ENCODE peak calls at places on chromosomes 13 and 19, in ten cellular contexts. One of them, this sample, is unnamed.

GRCh38 chr13:99085139-99085845 is 107.4 kb upstream of the DOCK9 start:
- DNase-seq in astrocyte: no peak
- DNase-seq in GM06990: peak
- DNase-seq in fibroblast of lung: no peak
- DNase-seq in K562: peak
- DNase-seq in adipocyte: no peak
- DNase-seq in psoas muscle: no peak
- DNase-seq in ovary: peak
- DNase-seq in foreskin fibroblast: peak
- DNase-seq in esophagus squamous epithelium: no peak
- DNase-seq in this sample: no peak

GRCh38 chr13:78239681-78240080 is 321.1 kb upstream of the EDNRB start:
- DNase-seq in psoas muscle: no peak
- DNase-seq in foreskin fibroblast: no peak
- DNase-seq in esophagus squamous epithelium: no peak
- DNase-seq in K562: no peak
- DNase-seq in ovary: no peak
- DNase-seq in GM06990: no peak
- DNase-seq in fibroblast of lung: peak
- DNase-seq in adipocyte: no peak
- DNase-seq in astrocyte: no peak
- DNase-seq in this sample: no peak

GRCh38 chr13:112637017-112637801 is 49.3 kb upstream of the TUBGCP3 start:
- DNase-seq in GM06990: no peak
- DNase-seq in fibroblast of lung: no peak
- DNase-seq in ovary: no peak
- DNase-seq in astrocyte: no peak
- DNase-seq in psoas muscle: no peak
- DNase-seq in foreskin fibroblast: no peak
- DNase-seq in esophagus squamous epithelium: no peak
- DNase-seq in adipocyte: no peak
- DNase-seq in K562: no peak
- DNase-seq in this sample: no peak

GRCh38 chr13:76993021-76993420 is 1.1 kb downstream of the CLN5 start:
- DNase-seq in foreskin fibroblast: peak
- DNase-seq in adipocyte: peak
- DNase-seq in K562: no peak
- DNase-seq in psoas muscle: no peak
- DNase-seq in esophagus squamous epithelium: no peak
- DNase-seq in astrocyte: peak
- DNase-seq in GM06990: no peak
- DNase-seq in fibroblast of lung: peak
- DNase-seq in ovary: no peak
- DNase-seq in this sample: no peak

GRCh38 chr13:21124853-21125252 is 51.5 kb downstream of the SKA3 start:
- DNase-seq in ovary: no peak
- DNase-seq in astrocyte: peak
- DNase-seq in esophagus squamous epithelium: no peak
- DNase-seq in K562: no peak
- DNase-seq in foreskin fibroblast: peak
- DNase-seq in GM06990: no peak
- DNase-seq in fibroblast of lung: peak
- DNase-seq in psoas muscle: no peak
- DNase-seq in adipocyte: no peak
- DNase-seq in this sample: peak

GRCh38 chr19:18153555-18154134 is 682 bp downstream of the PIK3R2 start:
- DNase-seq in psoas muscle: peak
- DNase-seq in foreskin fibroblast: peak
- DNase-seq in esophagus squamous epithelium: no peak
- DNase-seq in adipocyte: peak
- DNase-seq in GM06990: no peak
- DNase-seq in ovary: peak
- DNase-seq in astrocyte: no peak
- DNase-seq in fibroblast of lung: no peak
- DNase-seq in K562: peak
- DNase-seq in this sample: no peak

GRCh38 chr19:33872445-33873320 is 76.0 kb downstream of the KCTD15 start:
- DNase-seq in K562: no peak
- DNase-seq in fibroblast of lung: no peak
- DNase-seq in ovary: no peak
- DNase-seq in astrocyte: no peak
- DNase-seq in adipocyte: no peak
- DNase-seq in GM06990: no peak
- DNase-seq in psoas muscle: no peak
- DNase-seq in foreskin fibroblast: peak
- DNase-seq in esophagus squamous epithelium: no peak
- DNase-seq in this sample: no peak

GRCh38 chr13:70249332-70250064 is 141.2 kb upstream of the KLHL1 start:
- DNase-seq in psoas muscle: no peak
- DNase-seq in astrocyte: peak
- DNase-seq in K562: no peak
- DNase-seq in adipocyte: no peak
- DNase-seq in GM06990: no peak
- DNase-seq in fibroblast of lung: peak
- DNase-seq in ovary: no peak
- DNase-seq in foreskin fibroblast: no peak
- DNase-seq in esophagus squamous epithelium: no peak
- DNase-seq in this sample: peak

DNA sequence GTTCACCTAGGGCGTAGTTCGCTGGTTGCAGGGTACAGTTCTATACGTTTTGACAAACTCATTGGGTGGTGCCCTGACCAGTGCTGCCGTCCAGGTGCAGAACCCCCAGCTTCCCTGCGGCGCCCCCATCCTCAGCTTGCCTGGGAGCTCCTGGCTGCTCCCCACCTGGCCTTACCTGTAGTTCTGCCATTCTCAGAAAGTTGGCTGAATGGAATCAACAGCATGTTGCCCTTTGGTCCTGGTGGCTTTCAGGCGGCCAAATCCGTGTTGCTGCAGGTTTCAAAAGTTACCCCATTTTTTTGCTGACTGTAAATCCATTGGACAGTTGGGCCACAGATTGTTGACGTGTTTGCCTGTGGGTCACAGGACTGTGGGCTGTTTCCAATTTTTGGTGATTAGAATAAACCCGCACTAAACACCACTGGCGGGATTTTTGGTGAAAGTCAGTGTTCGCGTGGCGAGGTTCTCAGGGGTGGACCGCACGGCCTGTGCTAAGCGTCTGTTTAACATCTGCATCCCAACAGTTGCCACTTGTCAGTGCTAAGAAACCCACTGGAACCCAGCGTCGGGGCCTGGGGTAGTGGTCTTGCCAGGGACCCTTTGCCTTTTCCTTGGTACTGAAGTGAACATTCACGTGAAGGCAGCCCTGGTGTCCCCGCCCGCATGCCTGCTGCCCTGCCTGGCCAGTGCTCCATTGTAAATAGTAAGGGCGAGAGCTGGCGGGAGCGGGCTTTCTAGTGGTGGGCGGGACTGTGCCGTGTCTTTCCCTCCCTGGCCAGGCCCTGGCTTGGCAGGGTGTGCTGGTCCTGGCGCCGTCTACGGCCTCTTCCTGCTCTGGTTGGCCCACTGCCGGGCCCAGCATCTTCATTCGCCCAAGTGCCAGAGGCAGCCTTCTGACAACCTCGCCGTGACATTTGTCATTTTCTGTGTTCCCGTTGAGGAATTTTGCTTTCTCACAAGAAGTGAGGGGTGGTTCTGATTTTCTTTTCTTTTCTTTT is 3.3 kb downstream of the DOT1L start:
- DNase-seq in astrocyte: peak
- DNase-seq in psoas muscle: peak
- DNase-seq in adipocyte: peak
- DNase-seq in ovary: peak
- DNase-seq in esophagus squamous epithelium: no peak
- DNase-seq in K562: no peak
- DNase-seq in fibroblast of lung: peak
- DNase-seq in GM06990: no peak
- DNase-seq in foreskin fibroblast: peak
- DNase-seq in this sample: no peak
- H3K4me3 ChIP-seq in astrocyte: peak
- H3K4me3 ChIP-seq in psoas muscle: peak
- H3K4me3 ChIP-seq in adipocyte: peak
- H3K4me3 ChIP-seq in ovary: no peak
- H3K4me3 ChIP-seq in esophagus squamous epithelium: peak
- H3K4me3 ChIP-seq in K562: no peak
- H3K4me3 ChIP-seq in fibroblast of lung: no peak
- H3K4me3 ChIP-seq in GM06990: peak
- H3K4me3 ChIP-seq in foreskin fibroblast: no peak
- H3K4me3 ChIP-seq in this sample: no peak

DNA sequence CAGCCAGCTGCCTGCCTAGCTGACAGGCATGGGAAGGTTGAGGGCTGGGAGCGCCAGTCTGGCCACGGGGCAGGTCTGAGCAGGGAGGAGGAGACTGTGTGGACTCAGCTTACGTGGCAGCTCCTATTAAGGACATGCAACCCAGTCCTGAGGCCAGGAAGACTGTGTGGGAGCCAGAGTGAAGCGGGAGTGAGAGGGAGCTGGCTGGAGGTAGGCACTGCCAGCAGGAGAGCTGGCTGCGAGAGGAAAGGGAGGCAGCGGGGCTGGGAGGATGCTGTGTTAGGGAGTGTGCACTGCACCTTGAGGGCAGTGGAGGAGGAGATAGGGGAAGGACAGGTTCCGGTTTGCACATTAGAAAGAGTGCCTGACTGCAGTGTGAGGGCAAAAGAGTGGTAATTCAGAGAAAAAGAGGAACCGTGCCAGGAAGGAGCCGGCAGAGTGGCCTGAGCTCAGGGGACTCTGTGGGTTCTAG is 99.2 kb downstream of the SLC7A1 start:
- DNase-seq in foreskin fibroblast: no peak
- DNase-seq in astrocyte: no peak
- DNase-seq in ovary: peak
- DNase-seq in esophagus squamous epithelium: no peak
- DNase-seq in psoas muscle: no peak
- DNase-seq in GM06990: peak
- DNase-seq in fibroblast of lung: no peak
- DNase-seq in adipocyte: no peak
- DNase-seq in K562: no peak
- DNase-seq in this sample: no peak
- H3K4me3 ChIP-seq in foreskin fibroblast: no peak
- H3K4me3 ChIP-seq in astrocyte: no peak
- H3K4me3 ChIP-seq in ovary: no peak
- H3K4me3 ChIP-seq in esophagus squamous epithelium: no peak
- H3K4me3 ChIP-seq in psoas muscle: no peak
- H3K4me3 ChIP-seq in GM06990: no peak
- H3K4me3 ChIP-seq in fibroblast of lung: no peak
- H3K4me3 ChIP-seq in adipocyte: no peak
- H3K4me3 ChIP-seq in K562: no peak
- H3K4me3 ChIP-seq in this sample: no peak

GRCh38 chr19:50331187-50332013 is 2.2 kb upstream of the KCNC3 start:
- DNase-seq in K562: no peak
- DNase-seq in foreskin fibroblast: no peak
- DNase-seq in esophagus squamous epithelium: no peak
- DNase-seq in adipocyte: no peak
- DNase-seq in ovary: no peak
- DNase-seq in fibroblast of lung: no peak
- DNase-seq in psoas muscle: peak
- DNase-seq in GM06990: peak
- DNase-seq in astrocyte: no peak
- DNase-seq in this sample: no peak

GRCh38 chr19:50329146-50329925 is at the start of gene KCNC3:
- DNase-seq in esophagus squamous epithelium: peak
- DNase-seq in ovary: peak
- DNase-seq in astrocyte: peak
- DNase-seq in adipocyte: peak
- DNase-seq in fibroblast of lung: peak
- DNase-seq in GM06990: peak
- DNase-seq in foreskin fibroblast: peak
- DNase-seq in K562: peak
- DNase-seq in psoas muscle: peak
- DNase-seq in this sample: peak

GRCh38 chr19:50332014-50332263 is 2.8 kb upstream of the KCNC3 start:
- DNase-seq in K562: no peak
- DNase-seq in psoas muscle: no peak
- DNase-seq in adipocyte: no peak
- DNase-seq in astrocyte: no peak
- DNase-seq in GM06990: no peak
- DNase-seq in ovary: no peak
- DNase-seq in esophagus squamous epithelium: no peak
- DNase-seq in fibroblast of lung: no peak
- DNase-seq in foreskin fibroblast: no peak
- DNase-seq in this sample: no peak

GRCh38 chr19:50332264-50333038 is 3.3 kb upstream of the KCNC3 start:
- DNase-seq in psoas muscle: peak
- DNase-seq in esophagus squamous epithelium: no peak
- DNase-seq in foreskin fibroblast: no peak
- DNase-seq in GM06990: no peak
- DNase-seq in fibroblast of lung: no peak
- DNase-seq in K562: no peak
- DNase-seq in astrocyte: no peak
- DNase-seq in ovary: no peak
- DNase-seq in adipocyte: no peak
- DNase-seq in this sample: no peak

DNA sequence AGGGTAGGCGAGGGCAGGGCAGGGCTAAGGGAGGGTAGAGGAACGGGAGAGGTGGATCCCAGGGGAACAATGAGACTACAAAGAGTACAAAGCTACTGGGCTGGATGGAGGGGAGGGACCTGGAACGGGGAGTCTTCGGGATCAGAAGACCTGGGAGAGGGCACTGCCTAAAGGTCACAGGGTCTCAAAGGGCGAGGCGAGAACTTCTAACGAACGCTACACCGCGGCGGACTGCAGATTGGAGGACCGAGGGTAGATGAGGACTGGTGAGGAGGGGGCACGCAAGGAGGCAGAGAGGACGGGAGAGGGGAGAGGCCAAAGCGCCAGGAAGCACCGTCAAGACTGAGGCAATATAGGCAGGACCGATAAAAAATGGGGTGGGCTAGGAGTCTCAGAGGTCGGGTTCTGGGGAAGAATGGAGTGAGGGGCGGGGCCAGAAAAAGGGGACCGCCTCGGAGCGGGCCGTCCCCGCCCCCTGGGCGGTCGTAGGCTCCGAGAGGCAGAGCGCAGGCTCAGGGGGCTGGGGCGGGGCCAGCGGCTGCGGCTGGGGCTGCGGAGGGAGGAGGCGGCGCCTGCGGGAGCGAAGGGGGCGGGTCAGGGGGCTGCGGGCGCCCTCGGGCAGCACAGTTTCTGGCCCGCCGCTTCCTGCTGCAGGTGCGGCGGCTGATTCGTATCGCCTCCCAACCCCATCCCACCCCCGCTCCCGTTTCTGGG is 1.3 kb upstream of the KCNC3 start:
- DNase-seq in psoas muscle: peak
- DNase-seq in foreskin fibroblast: peak
- DNase-seq in ovary: peak
- DNase-seq in K562: peak
- DNase-seq in astrocyte: no peak
- DNase-seq in fibroblast of lung: peak
- DNase-seq in GM06990: peak
- DNase-seq in adipocyte: peak
- DNase-seq in esophagus squamous epithelium: no peak
- DNase-seq in this sample: peak
- H3K4me3 ChIP-seq in psoas muscle: peak
- H3K4me3 ChIP-seq in foreskin fibroblast: no peak
- H3K4me3 ChIP-seq in ovary: no peak
- H3K4me3 ChIP-seq in K562: peak
- H3K4me3 ChIP-seq in astrocyte: no peak
- H3K4me3 ChIP-seq in fibroblast of lung: no peak
- H3K4me3 ChIP-seq in GM06990: peak
- H3K4me3 ChIP-seq in adipocyte: no peak
- H3K4me3 ChIP-seq in esophagus squamous epithelium: peak
- H3K4me3 ChIP-seq in this sample: no peak

GRCh38 chr19:5392476-5392875 is 51.9 kb upstream of the PTPRS start:
- DNase-seq in ovary: no peak
- DNase-seq in K562: no peak
- DNase-seq in astrocyte: no peak
- DNase-seq in GM06990: no peak
- DNase-seq in psoas muscle: no peak
- DNase-seq in esophagus squamous epithelium: no peak
- DNase-seq in foreskin fibroblast: no peak
- DNase-seq in adipocyte: no peak
- DNase-seq in fibroblast of lung: no peak
- DNase-seq in this sample: no peak

GRCh38 chr19:5387472-5387871 is 46.9 kb upstream of the PTPRS start:
- DNase-seq in esophagus squamous epithelium: no peak
- DNase-seq in foreskin fibroblast: no peak
- DNase-seq in astrocyte: no peak
- DNase-seq in psoas muscle: no peak
- DNase-seq in fibroblast of lung: no peak
- DNase-seq in K562: no peak
- DNase-seq in ovary: no peak
- DNase-seq in GM06990: no peak
- DNase-seq in adipocyte: no peak
- DNase-seq in this sample: no peak

GRCh38 chr19:5386841-5387240 is 46.2 kb upstream of the PTPRS start:
- DNase-seq in esophagus squamous epithelium: no peak
- DNase-seq in K562: no peak
- DNase-seq in GM06990: no peak
- DNase-seq in adipocyte: no peak
- DNase-seq in psoas muscle: no peak
- DNase-seq in foreskin fibroblast: no peak
- DNase-seq in ovary: no peak
- DNase-seq in astrocyte: no peak
- DNase-seq in fibroblast of lung: no peak
- DNase-seq in this sample: no peak

GRCh38 chr19:5393088-5393487 is 52.5 kb upstream of the PTPRS start:
- DNase-seq in fibroblast of lung: no peak
- DNase-seq in K562: no peak
- DNase-seq in adipocyte: no peak
- DNase-seq in esophagus squamous epithelium: no peak
- DNase-seq in astrocyte: no peak
- DNase-seq in GM06990: no peak
- DNase-seq in ovary: no peak
- DNase-seq in foreskin fibroblast: no peak
- DNase-seq in psoas muscle: no peak
- DNase-seq in this sample: no peak

DNA sequence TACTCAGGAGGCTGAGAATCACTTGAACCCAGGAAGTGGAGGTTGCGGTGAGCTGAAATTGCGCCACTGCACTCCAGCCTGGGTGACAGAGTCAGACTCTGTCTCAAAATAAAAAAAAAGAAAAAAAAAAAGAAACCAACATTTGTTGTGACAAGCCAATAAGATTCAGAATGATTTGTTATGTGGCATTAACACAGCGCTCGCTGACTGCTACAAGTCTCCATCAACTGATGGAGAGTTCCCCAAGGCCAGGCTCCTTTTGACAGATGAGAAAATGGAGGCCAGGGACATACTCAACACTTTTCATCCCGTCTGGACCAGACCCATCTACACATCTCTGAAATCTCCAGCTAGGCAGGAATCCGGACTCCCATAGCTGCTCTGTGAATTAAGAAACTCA is 48.7 kb upstream of the PTPRS start:
- DNase-seq in foreskin fibroblast: no peak
- DNase-seq in esophagus squamous epithelium: no peak
- DNase-seq in ovary: no peak
- DNase-seq in GM06990: no peak
- DNase-seq in K562: no peak
- DNase-seq in psoas muscle: no peak
- DNase-seq in fibroblast of lung: no peak
- DNase-seq in adipocyte: no peak
- DNase-seq in astrocyte: no peak
- DNase-seq in this sample: no peak
- H3K4me3 ChIP-seq in foreskin fibroblast: no peak
- H3K4me3 ChIP-seq in esophagus squamous epithelium: no peak
- H3K4me3 ChIP-seq in ovary: no peak
- H3K4me3 ChIP-seq in GM06990: no peak
- H3K4me3 ChIP-seq in K562: no peak
- H3K4me3 ChIP-seq in psoas muscle: no peak
- H3K4me3 ChIP-seq in fibroblast of lung: no peak
- H3K4me3 ChIP-seq in adipocyte: no peak
- H3K4me3 ChIP-seq in astrocyte: no peak
- H3K4me3 ChIP-seq in this sample: no peak

This sample was measured in choroid plexus epithelial cell.